ENCODE peak calls at places on chromosomes 5 and 9, in six cellular contexts. E is tibial nerve, J is pancreas, T is astrocyte of the cerebellum, B is A549, W is mucosa of descending colon. L is an unnamed sample.

GRCh38 chr9:124238546-124239140 is 19.1 kb upstream of the NEK6 start:
- DNase-seq in E (no peak), J (no peak), T (no peak), B (no peak), W (no peak), L (no peak)

GRCh38 chr9:99244300-99245260 is 22.5 kb downstream of the SEC61B start:
- DNase-seq in E (no peak), J (no peak), T (no peak), B (no peak), W (no peak), L (no peak)

GRCh38 chr5:134130239-134130945 is 15.9 kb downstream of the TCF7 start:
- DNase-seq in E (no peak), J (peak), T (no peak), B (no peak), W (no peak), L (no peak)

GRCh38 chr5:130289132-130290088 is 385.1 kb downstream of the CHSY3 start:
- DNase-seq in E (no peak), J (no peak), T (no peak), B (no peak), W (no peak), L (no peak)

GRCh38 chr9:81497096-81497495 is 192.3 kb downstream of the TLE1 start:
- DNase-seq in E (no peak), J (no peak), T (no peak), B (no peak), W (no peak), L (no peak)

GRCh38 chr5:26889810-26890209 is 148.6 kb downstream of the CDH9 start:
- DNase-seq in E (no peak), J (no peak), T (no peak), B (no peak), W (no peak), L (no peak)

GRCh38 chr9:83039303-83039702 is 23.6 kb downstream of the RASEF start:
- DNase-seq in E (no peak), J (no peak), T (no peak), B (no peak), W (no peak), L (no peak)

GRCh38 chr5:176559683-176560082 is 10.5 kb downstream of the CDHR2 start:
- DNase-seq in E (no peak), J (no peak), T (no peak), B (no peak), W (no peak), L (no peak)

GRCh38 chr5:38207343-38207742 is 51.0 kb upstream of the EGFLAM start:
- DNase-seq in E (no peak), J (no peak), T (no peak), B (no peak), W (no peak), L (no peak)

GRCh38 chr9:71858812-71859211 is 52.2 kb downstream of the ABHD17B start:
- DNase-seq in E (no peak), J (no peak), T (no peak), B (no peak), W (no peak), L (no peak)

GRCh38 chr9:264231-264630 is 49.6 kb downstream of the DOCK8 start:
- DNase-seq in E (no peak), J (no peak), T (no peak), B (no peak), W (no peak), L (no peak)

GRCh38 chr9:110142868-110143866 is 64.8 kb downstream of the C9orf152 start:
- DNase-seq in E (no peak), J (no peak), T (no peak), B (no peak), W (no peak), L (no peak)

GRCh38 chr9:967851-968641 is 8.4 kb upstream of the DMRT3 start:
- DNase-seq in E (no peak), J (no peak), T (no peak), B (no peak), W (no peak), L (no peak)

GRCh38 chr9:122033775-122034373 is 59.2 kb downstream of the TTLL11 start:
- DNase-seq in E (no peak), J (no peak), T (no peak), B (no peak), W (no peak), L (no peak)

GRCh38 chr5:115457985-115458384 is 86.6 kb downstream of the FEM1C start:
- DNase-seq in E (no peak), J (peak), T (no peak), B (no peak), W (peak), L (no peak)

GRCh38 chr5:145484195-145484594 is 350.9 kb downstream of the PRELID2 start:
- DNase-seq in E (no peak), J (no peak), T (peak), B (peak), W (no peak), L (peak)

GRCh38 chr5:151617841-151618710 is 26.9 kb upstream of the FAT2 start:
- DNase-seq in E (no peak), J (no peak), T (no peak), B (no peak), W (no peak), L (no peak)

GRCh38 chr5:33261305-33261704 is 179.5 kb upstream of the TARS1 start:
- DNase-seq in E (no peak), J (no peak), T (no peak), B (no peak), W (no peak), L (peak)

GRCh38 chr5:71932649-71933338 is 174.5 kb upstream of the MAP1B start:
- DNase-seq in E (peak), J (no peak), T (peak), B (peak), W (peak), L (no peak)

GRCh38 chr5:159175547-159175946 is 33.8 kb downstream of the RNF145 start:
- DNase-seq in E (no peak), J (no peak), T (no peak), B (no peak), W (no peak), L (no peak)

DNA sequence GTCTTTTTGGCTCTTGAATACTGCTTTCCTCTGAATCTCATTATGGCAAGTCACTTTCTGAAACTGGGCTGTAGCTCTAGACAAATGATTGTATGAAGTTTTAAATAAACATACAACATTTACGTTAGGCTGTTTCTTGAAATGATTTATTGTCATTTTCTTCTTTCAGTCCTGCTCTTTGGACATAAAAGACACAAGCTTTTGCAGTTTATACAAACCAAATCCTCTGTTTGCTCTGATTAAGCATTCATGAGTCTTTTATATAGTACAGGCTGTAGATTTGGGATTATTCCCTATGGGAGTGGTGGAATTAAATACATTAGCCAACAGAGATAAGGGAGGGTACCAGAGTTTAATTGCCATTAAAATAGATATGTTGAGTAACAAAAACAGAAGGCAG is 139.7 kb downstream of the CEP120 start:
- DNase-seq in E (no peak), J (no peak), T (no peak), B (no peak), W (no peak), L (no peak)
- TF ChIP-seq CTCF in E (no peak), J (no peak), T (no peak), B (no peak), W (no peak), L (no peak)

DNA sequence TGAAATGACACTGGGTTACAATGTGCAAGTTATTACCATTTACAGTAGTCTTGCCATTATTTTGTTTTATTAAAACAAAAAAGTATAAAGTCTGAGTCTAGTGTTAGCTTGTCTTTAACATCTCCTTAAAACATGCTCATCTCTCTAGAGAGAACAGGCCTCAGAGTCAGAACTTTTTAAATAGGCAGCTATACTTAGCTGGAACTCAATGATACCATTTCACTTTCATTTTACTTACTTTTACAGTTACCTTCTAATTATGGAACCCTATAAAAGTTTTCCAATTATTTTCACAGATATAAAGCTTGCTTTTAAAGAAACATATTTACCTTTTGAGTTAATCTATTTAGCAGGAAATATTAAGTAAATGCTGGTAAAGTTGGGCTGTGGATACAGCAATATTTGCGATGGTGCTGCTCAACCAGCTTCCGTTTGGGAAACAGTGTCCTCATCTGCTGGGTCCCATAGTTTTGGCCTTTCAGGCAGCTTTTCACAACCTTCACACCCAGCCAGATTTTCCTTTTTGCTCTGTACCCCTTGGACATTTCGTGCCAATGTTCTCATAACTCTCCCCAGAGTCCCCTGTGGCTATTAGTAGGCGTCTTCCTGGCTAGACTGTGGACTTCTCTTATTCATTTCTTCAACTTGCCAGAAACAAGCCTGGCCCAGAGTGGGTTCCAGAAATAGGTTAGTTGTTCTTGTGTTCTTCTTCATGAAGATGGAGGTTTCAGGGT is 36.3 kb upstream of the UBTD2 start:
- DNase-seq in E (no peak), J (no peak), T (no peak), B (no peak), W (no peak), L (no peak)
- H3K4me3 ChIP-seq in E (no peak), J (no peak), T (no peak), B (no peak), W (no peak), L (no peak)

GRCh38 chr5:1052641-1053390 is 44.2 kb downstream of the NKD2 start:
- DNase-seq in E (no peak), J (peak), T (no peak), B (no peak), W (no peak), L (no peak)
- TF ChIP-seq CTCF in E (no peak), J (no peak), T (no peak), B (peak), W (no peak), L (no peak)

DNA sequence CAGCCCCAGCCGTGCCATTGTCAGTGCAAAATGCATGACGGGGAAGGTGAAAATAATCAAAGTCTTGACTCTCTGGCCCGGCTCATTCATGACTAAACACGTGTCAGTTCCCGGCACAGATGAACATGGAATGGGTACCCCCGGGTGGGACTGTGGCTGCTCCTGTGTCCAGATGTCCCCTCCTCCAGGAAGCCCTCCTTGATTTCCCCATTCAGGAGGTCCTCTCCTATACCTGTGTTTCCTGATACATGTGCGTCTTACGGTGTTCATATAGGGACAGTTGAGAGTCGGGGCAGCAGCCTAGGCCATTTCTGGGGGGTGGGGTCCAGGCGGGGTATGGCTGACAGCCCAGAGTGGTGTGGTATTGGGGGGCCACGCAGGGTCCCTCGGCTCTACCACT is 19.5 kb downstream of the RXRA start:
- DNase-seq in E (no peak), J (no peak), T (no peak), B (no peak), W (no peak), L (no peak)
- H3K4me3 ChIP-seq in E (no peak), J (no peak), T (no peak), B (no peak), W (no peak), L (no peak)

GRCh38 chr9:34866614-34867013 is 91.5 kb upstream of the PHF24 start:
- DNase-seq in E (no peak), J (no peak), T (no peak), B (no peak), W (no peak), L (no peak)

GRCh38 chr9:34863426-34863825 is 94.7 kb upstream of the PHF24 start:
- DNase-seq in E (no peak), J (no peak), T (no peak), B (no peak), W (no peak), L (no peak)

DNA sequence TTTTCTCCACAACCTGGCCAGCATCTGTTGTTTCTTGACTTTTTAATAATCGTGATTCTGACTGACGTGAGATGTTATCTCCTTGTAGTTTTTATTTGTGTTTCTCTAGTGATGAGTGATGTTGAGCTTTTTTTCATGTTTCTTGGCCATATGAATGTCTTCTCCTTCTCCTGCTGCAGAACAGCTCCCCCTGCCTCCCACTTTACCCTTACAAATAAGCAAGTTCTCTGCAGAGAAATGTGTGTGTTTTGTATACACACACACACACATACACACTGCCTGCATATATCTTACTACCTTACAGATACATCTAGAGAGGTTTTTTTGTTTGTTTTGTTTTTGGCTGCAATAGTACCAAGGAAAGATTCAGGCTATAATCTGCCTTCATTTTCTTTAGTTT is 88.7 kb upstream of the PHF24 start:
- DNase-seq in E (no peak), J (no peak), T (no peak), B (no peak), W (peak), L (no peak)
- TF ChIP-seq CTCF in E (no peak), J (no peak), T (peak), B (peak), W (no peak), L (peak)

GRCh38 chr9:38437193-38437823 is 13.1 kb upstream of the IGFBPL1 start:
- DNase-seq in E (no peak), J (no peak), T (peak), B (peak), W (peak), L (no peak)
- H3K4me3 ChIP-seq in E (no peak), J (no peak), T (no peak), B (peak), W (no peak), L (no peak)

DNA sequence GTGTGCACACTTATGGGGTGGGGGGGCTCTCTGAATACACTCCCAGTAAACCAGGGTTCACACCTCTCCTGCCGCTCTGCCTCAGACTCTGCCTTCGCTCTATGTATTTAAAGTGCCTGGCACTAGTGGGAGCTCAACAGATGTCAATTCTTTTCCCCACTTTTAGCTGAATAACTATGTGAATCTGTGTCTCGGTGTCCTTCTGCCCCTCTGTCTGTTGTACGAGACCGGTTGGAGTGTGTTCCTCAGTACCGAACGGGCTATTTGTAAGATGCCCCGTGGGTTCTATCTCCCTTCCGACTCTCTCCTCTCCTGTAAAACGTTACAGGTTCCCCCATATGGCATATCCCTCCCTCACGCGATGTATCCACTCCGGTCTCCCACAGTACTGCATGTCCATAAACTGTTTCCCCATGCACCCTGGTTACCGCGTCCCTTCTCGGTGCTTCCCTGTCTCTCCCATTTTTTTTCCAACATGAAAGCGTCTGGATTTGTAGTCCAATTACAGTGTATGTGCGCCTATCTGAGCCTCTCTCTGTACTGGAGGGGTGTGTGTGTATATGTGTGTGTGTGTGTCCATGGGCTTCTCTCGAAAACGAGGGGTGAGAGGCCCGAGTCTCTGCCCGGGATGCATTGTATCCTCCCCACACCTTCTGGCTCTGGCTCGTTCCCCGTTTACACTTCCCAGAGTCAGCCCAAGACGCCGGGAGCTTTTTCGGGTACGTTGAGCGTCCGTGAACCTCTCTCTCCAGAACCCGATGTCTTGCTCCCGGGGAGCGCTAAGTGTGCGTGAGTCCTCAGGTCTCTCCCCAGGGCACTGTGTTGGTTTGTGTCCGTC is 1.5 kb downstream of the ELL2 start:
- DNase-seq in E (no peak), J (no peak), T (no peak), B (peak), W (peak), L (no peak)
- TF ChIP-seq CTCF in E (no peak), J (no peak), T (peak), B (no peak), W (no peak), L (no peak)

GRCh38 chr5:107724642-107725041 is 53.9 kb upstream of the EFNA5 start:
- DNase-seq in E (no peak), J (no peak), T (no peak), B (no peak), W (no peak), L (no peak)

GRCh38 chr5:107726896-107727295 is 56.2 kb upstream of the EFNA5 start:
- DNase-seq in E (no peak), J (no peak), T (no peak), B (no peak), W (no peak), L (no peak)
- H3K4me3 ChIP-seq in E (no peak), J (no peak), T (no peak), B (no peak), W (no peak), L (no peak)

L was measured in AG09309.